ENCODE peak calls at places on chromosomes 5 and 9, in four cellular contexts. C, L, A and V are unnamed samples. For H3K4me1, the result is how much of the 10 kb centered on the place peaks cover.

GRCh38 chr9:108142504-108143201 is 653.1 kb upstream of the KLF4 start:
- DNase-seq in L (peak), C (no peak), A (no peak), V (peak)

GRCh38 chr5:392431-392988 is 50.5 kb upstream of the EXOC3 start:
- DNase-seq in L (peak), C (peak), A (peak), V (peak)

GRCh38 chr5:180908998-180909731 is 10.2 kb downstream of the BTNL8 start:
- DNase-seq in C (no peak), L (no peak), A (no peak), V (no peak)

GRCh38 chr9:16267336-16268036 is 603.0 kb downstream of the BNC2 start:
- DNase-seq in L (peak), A (no peak), C (no peak), V (peak)

GRCh38 chr5:137833463-137833862 is 34.2 kb upstream of the MYOT start:
- DNase-seq in A (peak), C (no peak), L (peak), V (peak)

GRCh38 chr5:179754024-179754423 is 21.4 kb downstream of the MAML1 start:
- DNase-seq in C (no peak), L (no peak), A (no peak), V (no peak)

GRCh38 chr5:162824360-162824759 is 613.0 kb upstream of the CCNG1 start:
- DNase-seq in C (no peak), A (no peak), L (no peak), V (no peak)

GRCh38 chr9:3760031-3760430 is 234.2 kb upstream of the RFX3 start:
- DNase-seq in C (no peak), A (no peak), L (peak), V (peak)

GRCh38 chr5:125412561-125413535 is 666.4 kb upstream of the ZNF608 start:
- DNase-seq in C (no peak), A (no peak), L (peak), V (peak)

GRCh38 chr5:124289641-124290201 is 456.7 kb downstream of the ZNF608 start:
- DNase-seq in A (peak), L (no peak), C (no peak), V (no peak)

GRCh38 chr5:54643679-54644078 is 126.1 kb downstream of the SNX18 start:
- DNase-seq in L (peak), C (no peak), A (peak), V (peak)

GRCh38 chr5:32170303-32171170 is 3.6 kb downstream of the GOLPH3 start:
- DNase-seq in A (no peak), C (no peak), L (peak), V (peak)

GRCh38 chr9:95689669-95690068 is 172.9 kb upstream of the PTCH1 start:
- DNase-seq in L (no peak), C (no peak), A (no peak), V (no peak)

GRCh38 chr9:109817846-109818472 is 38.0 kb downstream of the PALM2AKAP2 start:
- DNase-seq in A (peak), L (peak), C (peak), V (peak)

GRCh38 chr9:86458456-86458855 is 104.2 kb upstream of the TUT7 start:
- DNase-seq in L (no peak), C (no peak), A (no peak), V (no peak)

GRCh38 chr5:112121268-112121667 is 297.8 kb downstream of the EPB41L4A start:
- DNase-seq in C (no peak), L (peak), A (no peak), V (peak)

GRCh38 chr5:153562189-153562588 is 71.7 kb downstream of the GRIA1 start:
- DNase-seq in A (no peak), L (peak), C (no peak), V (peak)

GRCh38 chr5:73826761-73827450 is 200.9 kb downstream of the ARHGEF28 start:
- DNase-seq in A (no peak), L (peak), C (no peak), V (peak)

GRCh38 chr5:150155258-150156032 is at the start of gene PDGFRB:
- DNase-seq in A (no peak), C (no peak), L (peak), V (peak)

GRCh38 chr9:23229764-23230434 is 596.1 kb downstream of the ELAVL2 start:
- DNase-seq in L (no peak), A (no peak), C (no peak), V (no peak)

GRCh38 chr5:38596997-38597396 is 40.6 kb upstream of the LIFR start:
- DNase-seq in C (no peak), A (no peak), L (no peak), V (no peak)

GRCh38 chr9:109321727-109322126 is 868 bp upstream of the EPB41L4B start:
- DNase-seq in L (no peak), A (no peak), C (no peak), V (no peak)

GRCh38 chr5:2267991-2268390 is 385.3 kb upstream of the IRX4 start:
- DNase-seq in L (no peak), A (no peak), C (no peak), V (no peak)

GRCh38 chr5:135999396-136000139 is 29.2 kb upstream of the TGFBI start:
- DNase-seq in L (peak), C (no peak), A (no peak), V (peak)

GRCh38 chr5:76230711-76231285 is 147.6 kb downstream of the SV2C start:
- DNase-seq in C (no peak), L (no peak), A (no peak), V (no peak)

GRCh38 chr5:96633820-96634219 is 28.4 kb upstream of the CAST start:
- DNase-seq in L (peak), C (no peak), A (no peak), V (peak)

GRCh38 chr5:172005708-172006377 is 595 bp downstream of the FBXW11 start:
- DNase-seq in C (no peak), L (no peak), A (no peak), V (no peak)

GRCh38 chr5:112876362-112876761 is 15.3 kb downstream of the SRP19 start:
- DNase-seq in C (no peak), L (no peak), A (no peak), V (no peak)

GRCh38 chr9:109600142-109600541 is 102.0 kb upstream of the PTPN3 start:
- DNase-seq in A (no peak), L (peak), C (no peak), V (peak)

GRCh38 chr5:145479271-145479670 is 355.9 kb downstream of the PRELID2 start:
- DNase-seq in A (no peak), C (no peak), L (no peak), V (peak)

GRCh38 chr9:6512085-6512657 is 99.2 kb downstream of the UHRF2 start:
- DNase-seq in C (no peak), A (no peak), L (peak), V (peak)

GRCh38 chr5:71882826-71883744 is 164.0 kb downstream of the CARTPT start:
- DNase-seq in L (peak), C (no peak), A (no peak), V (peak)

GRCh38 chr5:127080001-127080478 is 6.7 kb upstream of the C5orf63 start:
- DNase-seq in L (no peak), A (no peak), C (no peak), V (no peak)

GRCh38 chr9:129554649-129555048 is 66.3 kb downstream of the C9orf50 start:
- DNase-seq in L (no peak), C (no peak), A (no peak), V (no peak)

GRCh38 chr5:102531506-102531905 is 32.7 kb upstream of the SLCO6A1 start:
- DNase-seq in L (no peak), C (no peak), A (no peak), V (no peak)

GRCh38 chr9:35832814-35833213 is 3.8 kb downstream of the TMEM8B start:
- DNase-seq in A (no peak), L (no peak), C (no peak), V (no peak)

GRCh38 chr9:132241840-132242620 is 80.2 kb downstream of the NTNG2 start:
- DNase-seq in A (no peak), C (no peak), L (no peak), V (no peak)

GRCh38 chr9:127586537-127586936 is 25.5 kb upstream of the STXBP1 start:
- DNase-seq in A (no peak), C (no peak), L (peak), V (no peak)

GRCh38 chr9:32928145-32928763 is 73.2 kb downstream of the APTX start:
- DNase-seq in C (no peak), L (peak), A (no peak), V (no peak)

GRCh38 chr9:137053944-137054931 is at the start of gene ENTPD2:
- DNase-seq in C (no peak), A (no peak), L (no peak), V (no peak)

DNA sequence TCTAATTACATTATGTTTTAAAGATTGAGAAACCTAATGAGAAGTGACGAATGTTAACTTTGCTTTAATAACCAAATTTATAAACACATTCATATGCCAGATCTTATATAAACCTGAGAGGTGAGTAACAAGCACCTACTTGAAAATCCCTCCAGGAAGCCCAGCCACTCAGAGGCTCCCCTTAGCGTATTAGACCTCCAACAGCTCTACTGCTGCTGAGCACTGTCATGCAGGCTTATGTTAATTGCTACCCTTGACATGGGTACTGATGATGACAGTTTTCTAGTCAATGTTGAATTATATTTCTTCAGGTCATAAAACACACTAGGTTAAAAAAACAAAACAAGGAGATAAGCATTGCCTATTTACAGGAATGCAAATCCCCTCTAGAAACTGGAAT is 161.2 kb downstream of the MPDZ start:
- DNase-seq in A (no peak), C (no peak), L (no peak), V (no peak)
- H3K4me2 ChIP-seq in A (no peak), C (no peak), L (no peak), V (no peak)

DNA sequence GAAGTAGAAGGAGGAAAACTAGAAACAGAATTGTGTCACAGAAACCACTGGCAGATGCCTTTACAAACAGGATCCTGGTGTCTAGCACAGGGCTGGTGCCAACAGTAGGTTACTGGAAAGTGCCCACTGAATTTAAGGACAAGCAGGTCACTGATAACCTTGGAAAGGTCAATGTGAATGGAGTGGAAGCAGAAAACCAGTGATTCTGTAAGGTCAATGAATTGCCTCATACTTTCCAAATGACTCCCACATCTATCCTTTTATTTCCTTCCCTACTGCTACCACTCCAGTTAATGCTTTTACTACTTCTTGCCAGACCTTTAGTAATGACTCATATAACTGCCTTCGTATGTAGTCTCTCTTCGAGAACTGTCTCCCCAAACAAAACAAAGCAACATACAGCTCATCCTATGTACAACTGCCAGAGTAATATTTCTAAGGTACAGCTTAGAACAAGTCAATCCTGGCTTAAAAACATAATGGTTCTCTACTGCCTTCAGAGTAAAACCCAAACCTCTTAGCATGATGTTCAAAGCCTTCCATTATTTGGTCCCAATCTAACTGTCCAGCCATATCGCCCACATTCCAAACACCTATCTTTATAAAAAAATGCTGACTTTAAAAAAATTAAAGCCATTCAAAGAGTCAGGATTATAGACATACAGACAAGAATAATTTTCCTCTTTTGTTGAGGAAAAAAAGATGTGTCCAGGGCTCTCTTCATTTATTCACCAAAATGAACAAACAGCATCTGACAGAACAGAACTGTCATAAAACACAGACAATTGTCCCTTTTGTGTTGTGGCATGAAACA is 52.5 kb downstream of the NR3C1 start:
- DNase-seq in A (peak), L (peak), C (no peak), V (peak)
- H3K4me1 ChIP-seq in A (under half), L (under half), C (half or more), V (under half)

GRCh38 chr5:93454896-93455295 is 126.1 kb downstream of the NR2F1-AS1 start:
- DNase-seq in L (no peak), A (no peak), C (no peak), V (peak)

DNA sequence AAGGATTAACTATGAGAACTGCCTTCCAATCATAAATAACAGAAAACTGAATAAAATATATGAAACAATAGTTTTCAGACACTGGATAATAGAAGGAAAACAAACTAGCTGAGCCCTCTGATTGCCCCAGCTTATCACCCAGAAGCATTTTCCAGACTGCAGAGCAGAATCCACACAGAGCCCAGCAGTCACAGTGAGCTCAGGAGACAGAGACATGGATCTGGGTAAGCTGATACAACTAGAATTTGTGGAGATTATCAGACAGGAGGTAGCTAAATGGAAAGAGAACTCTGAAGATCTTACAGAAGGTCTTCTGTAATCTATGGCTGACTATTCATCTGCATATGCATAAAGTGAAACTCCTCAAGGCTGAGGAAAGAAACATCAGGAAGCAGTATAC is 128.8 kb downstream of the NR2F1-AS1 start:
- DNase-seq in L (no peak), C (no peak), A (no peak), V (no peak)
- H3K4me2 ChIP-seq in L (peak), C (no peak), A (no peak), V (no peak)

GRCh38 chr5:14166437-14166836 is 23.3 kb downstream of the TRIO start:
- DNase-seq in L (no peak), A (no peak), C (no peak), V (no peak)

GRCh38 chr5:14165375-14166091 is 22.4 kb downstream of the TRIO start:
- DNase-seq in A (peak), L (peak), C (no peak), V (peak)

GRCh38 chr5:14168139-14168792 is 25.1 kb downstream of the TRIO start:
- DNase-seq in A (no peak), C (no peak), L (peak), V (peak)

GRCh38 chr5:14168793-14169262 is 25.7 kb downstream of the TRIO start:
- DNase-seq in A (no peak), L (no peak), C (no peak), V (no peak)

GRCh38 chr5:14167211-14167845 is 24.2 kb downstream of the TRIO start:
- DNase-seq in L (peak), C (no peak), A (no peak), V (peak)
- H3K4me1 ChIP-seq in L (under half), C (under half), A (under half), V (half or more)

DNA sequence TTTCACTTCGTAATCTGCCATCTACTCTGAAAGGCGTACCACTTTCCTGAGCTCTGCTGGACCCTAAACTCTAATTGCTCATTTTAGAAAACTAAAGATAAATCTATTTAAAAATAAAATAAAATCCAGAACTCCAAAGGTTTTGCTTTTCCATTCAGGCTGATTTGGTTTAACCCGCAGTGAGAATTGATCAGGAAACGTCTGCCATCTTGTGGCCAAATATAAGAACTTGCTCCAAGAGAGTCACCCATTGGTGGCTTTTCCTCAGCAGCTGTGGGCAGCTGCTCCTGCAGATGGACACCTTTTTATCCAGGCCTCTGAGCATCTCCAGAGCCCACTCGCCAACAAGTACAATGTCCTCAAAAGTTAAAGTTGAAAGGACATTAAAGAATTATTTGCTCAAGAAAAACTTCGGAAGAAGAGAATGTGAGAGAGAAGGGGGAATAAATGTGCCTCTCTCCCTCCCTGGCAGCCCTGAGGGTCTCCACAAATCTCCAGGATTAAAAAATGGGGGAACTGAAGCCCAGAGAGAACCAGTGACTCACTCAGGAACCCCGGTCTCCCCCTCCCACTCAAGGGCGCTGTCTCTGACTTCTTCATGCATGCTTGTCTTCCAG is 4.1 kb downstream of the SAXO1 start:
- DNase-seq in A (peak), C (no peak), L (peak), V (peak)
- H3K4me2 ChIP-seq in A (no peak), C (no peak), L (no peak), V (no peak)

GRCh38 chr5:5905186-5905585 is 473.2 kb downstream of the MED10 start:
- DNase-seq in A (no peak), L (no peak), C (no peak), V (no peak)

GRCh38 chr5:5899716-5900115 is 477.2 kb downstream of the ICE1 start:
- DNase-seq in A (no peak), L (no peak), C (no peak), V (no peak)

GRCh38 chr5:5902665-5903064 is 475.7 kb downstream of the MED10 start:
- DNase-seq in L (no peak), A (no peak), C (no peak), V (no peak)

GRCh38 chr5:5900350-5900749 is 477.9 kb downstream of the ICE1 start:
- DNase-seq in C (no peak), A (no peak), L (no peak), V (no peak)
- H3K4me1 ChIP-seq in C (under half), A (under half), L (under half), V (under half)

GRCh38 chr5:99037668-99038067 is 108.9 kb upstream of the CHD1 start:
- DNase-seq in A (no peak), C (no peak), L (no peak), V (no peak)
- H3K4me2 ChIP-seq in A (no peak), C (peak), L (no peak), V (no peak)

GRCh38 chr9:133711428-133712220 is 26.5 kb downstream of the SARDH start:
- DNase-seq in A (no peak), C (no peak), L (peak), V (peak)
- H3K4me1 ChIP-seq in A (under half), C (under half), L (under half), V (half or more)